ENCODE peak calls at places on chromosome 9, in five cellular contexts. One of them, this sample, is unnamed.
A peak's percentile ranks its signal among the peaks of the same experiment; 100 is the strongest.

GRCh38 chr9:134131471-134132207 is 4.2 kb upstream of the WDR5 start:
- DNase-seq in astrocyte: no peak
- DNase-seq in MCF 10A: no peak
- DNase-seq in retinal pigment epithelial cell: no peak
- DNase-seq in A549: no peak
- DNase-seq in this sample: no peak

GRCh38 chr9:85344901-85345300 is 396.9 kb downstream of the AGTPBP1 start:
- DNase-seq in A549: no peak
- DNase-seq in MCF 10A: peak; percentile 6
- DNase-seq in retinal pigment epithelial cell: no peak
- DNase-seq in astrocyte: no peak
- DNase-seq in this sample: no peak

GRCh38 chr9:106752581-106752980 is 110.4 kb upstream of the ZNF462 start:
- DNase-seq in astrocyte: no peak
- DNase-seq in MCF 10A: no peak
- DNase-seq in A549: no peak
- DNase-seq in retinal pigment epithelial cell: peak; percentile 48
- DNase-seq in this sample: no peak

GRCh38 chr9:100324594-100325200 is 28.0 kb downstream of the TEX10 start:
- DNase-seq in MCF 10A: peak; percentile 13
- DNase-seq in astrocyte: peak; percentile 46
- DNase-seq in A549: peak; percentile 12
- DNase-seq in retinal pigment epithelial cell: no peak
- DNase-seq in this sample: peak; percentile 76

GRCh38 chr9:27183701-27184100 is 74.7 kb downstream of the TEK start:
- DNase-seq in astrocyte: peak; percentile 21
- DNase-seq in retinal pigment epithelial cell: no peak
- DNase-seq in A549: no peak
- DNase-seq in MCF 10A: peak; percentile 83
- DNase-seq in this sample: peak; percentile 26

GRCh38 chr9:91882628-91883027 is 67.4 kb downstream of the ROR2 start:
- DNase-seq in astrocyte: no peak
- DNase-seq in MCF 10A: peak; percentile 43
- DNase-seq in retinal pigment epithelial cell: no peak
- DNase-seq in A549: no peak
- DNase-seq in this sample: no peak

GRCh38 chr9:132977626-132978450 is 656 bp upstream of the GFI1B start:
- DNase-seq in retinal pigment epithelial cell: no peak
- DNase-seq in astrocyte: no peak
- DNase-seq in A549: peak; percentile 83
- DNase-seq in MCF 10A: peak; percentile 62
- DNase-seq in this sample: peak; percentile 47

GRCh38 chr9:5870691-5871090 is 20.0 kb upstream of the MLANA start:
- DNase-seq in retinal pigment epithelial cell: peak; percentile 87
- DNase-seq in astrocyte: no peak
- DNase-seq in A549: no peak
- DNase-seq in MCF 10A: peak; percentile 26
- DNase-seq in this sample: no peak

GRCh38 chr9:99105152-99106043 is 485 bp downstream of the TGFBR1 start:
- DNase-seq in A549: peak; percentile 69
- DNase-seq in retinal pigment epithelial cell: no peak
- DNase-seq in astrocyte: peak; percentile 81
- DNase-seq in MCF 10A: peak; percentile 72
- DNase-seq in this sample: peak; percentile 75

DNA sequence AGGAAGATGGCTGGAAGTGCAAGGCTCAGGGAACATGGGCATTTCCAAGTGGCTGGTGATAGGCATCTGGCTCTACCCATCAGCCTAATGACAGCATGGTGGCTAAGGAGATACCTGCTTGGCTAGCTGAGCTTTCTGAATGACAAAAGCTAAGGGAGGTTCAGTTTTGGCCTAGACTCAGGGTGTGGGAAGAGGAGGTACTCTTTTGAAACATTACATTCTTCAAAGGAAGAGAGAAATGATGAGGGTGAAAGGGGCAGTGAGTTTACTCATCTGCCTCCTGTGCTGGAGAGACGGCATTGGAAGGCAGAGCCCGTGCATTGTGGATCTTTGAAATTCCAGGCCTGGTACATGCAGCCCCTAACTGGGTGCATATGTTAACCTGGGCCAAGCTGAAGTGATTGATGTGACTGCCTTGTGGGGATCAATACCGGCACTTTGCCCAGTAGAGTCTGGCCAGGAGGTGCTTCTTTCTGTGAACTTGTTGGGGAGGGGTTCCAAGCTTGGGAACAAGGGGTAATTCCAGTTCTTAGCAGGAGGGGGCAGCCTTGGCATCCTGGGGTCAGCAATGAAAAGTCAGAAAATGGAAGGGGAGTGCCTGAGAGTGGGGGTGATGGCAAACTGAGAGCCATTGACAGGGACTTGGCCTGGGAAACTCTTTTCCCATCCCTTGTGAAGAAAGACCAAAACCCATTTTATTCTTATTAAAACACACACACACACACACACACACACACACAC is 108.6 kb downstream of the ACER2 start:
- DNase-seq in MCF 10A: peak; percentile 20
- DNase-seq in astrocyte: no peak
- DNase-seq in A549: no peak
- DNase-seq in retinal pigment epithelial cell: no peak
- DNase-seq in this sample: no peak
- TF ChIP-seq CTCF in MCF 10A: no peak
- TF ChIP-seq CTCF in astrocyte: no peak
- TF ChIP-seq CTCF in A549: no peak
- TF ChIP-seq CTCF in retinal pigment epithelial cell: peak; percentile 53
- TF ChIP-seq CTCF in this sample: peak; percentile 43

GRCh38 chr9:14730367-14730958 is 7.9 kb upstream of the CER1 start:
- DNase-seq in A549: no peak
- DNase-seq in MCF 10A: no peak
- DNase-seq in astrocyte: no peak
- DNase-seq in retinal pigment epithelial cell: no peak
- DNase-seq in this sample: no peak
- TF ChIP-seq CTCF in A549: no peak
- TF ChIP-seq CTCF in MCF 10A: no peak
- TF ChIP-seq CTCF in astrocyte: no peak
- TF ChIP-seq CTCF in retinal pigment epithelial cell: no peak
- TF ChIP-seq CTCF in this sample: no peak

DNA sequence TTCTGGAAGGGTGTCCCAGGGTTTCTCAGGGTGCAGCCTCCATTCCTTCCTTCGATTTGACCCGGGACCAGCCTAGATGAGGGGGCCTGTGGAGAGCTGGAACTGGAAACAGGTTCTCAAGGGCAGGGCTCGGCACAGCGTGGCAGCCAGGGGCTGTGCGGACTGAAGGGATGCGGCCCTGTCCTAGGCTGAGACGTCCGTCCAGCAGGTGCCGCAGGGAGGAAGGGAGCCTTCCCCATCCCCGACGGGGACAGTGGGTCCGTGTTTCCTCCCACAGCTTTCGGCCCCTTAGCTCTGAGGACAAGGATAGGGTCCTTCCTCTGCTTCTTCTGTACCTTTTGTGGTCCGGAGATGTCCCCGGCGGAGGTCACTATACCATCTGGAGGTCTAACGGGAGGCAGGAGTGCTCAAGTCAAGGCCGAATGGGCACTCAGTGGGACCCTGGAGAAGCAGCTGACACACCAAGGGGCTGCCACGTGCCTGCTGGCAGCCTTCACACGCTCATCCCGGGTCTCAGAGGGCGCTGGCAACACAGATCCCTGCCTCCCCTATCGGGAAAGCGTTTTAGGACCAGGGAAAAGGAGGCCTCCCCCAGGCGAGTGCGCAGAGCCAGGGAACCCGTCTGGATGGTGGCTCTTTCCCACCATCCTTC is 49.9 kb downstream of the USP20 start:
- DNase-seq in A549: no peak
- DNase-seq in MCF 10A: peak; percentile 23
- DNase-seq in astrocyte: no peak
- DNase-seq in retinal pigment epithelial cell: no peak
- DNase-seq in this sample: no peak
- TF ChIP-seq CTCF in A549: no peak
- TF ChIP-seq CTCF in MCF 10A: no peak
- TF ChIP-seq CTCF in astrocyte: no peak
- TF ChIP-seq CTCF in retinal pigment epithelial cell: peak; percentile 23
- TF ChIP-seq CTCF in this sample: no peak

GRCh38 chr9:21904776-21905175 is 89.4 kb downstream of the CDKN2A start:
- DNase-seq in retinal pigment epithelial cell: no peak
- DNase-seq in MCF 10A: no peak
- DNase-seq in A549: no peak
- DNase-seq in astrocyte: no peak
- DNase-seq in this sample: no peak
- TF ChIP-seq CTCF in retinal pigment epithelial cell: peak; percentile 20
- TF ChIP-seq CTCF in MCF 10A: no peak
- TF ChIP-seq CTCF in A549: no peak
- TF ChIP-seq CTCF in astrocyte: peak; percentile 15
- TF ChIP-seq CTCF in this sample: peak; percentile 4

DNA sequence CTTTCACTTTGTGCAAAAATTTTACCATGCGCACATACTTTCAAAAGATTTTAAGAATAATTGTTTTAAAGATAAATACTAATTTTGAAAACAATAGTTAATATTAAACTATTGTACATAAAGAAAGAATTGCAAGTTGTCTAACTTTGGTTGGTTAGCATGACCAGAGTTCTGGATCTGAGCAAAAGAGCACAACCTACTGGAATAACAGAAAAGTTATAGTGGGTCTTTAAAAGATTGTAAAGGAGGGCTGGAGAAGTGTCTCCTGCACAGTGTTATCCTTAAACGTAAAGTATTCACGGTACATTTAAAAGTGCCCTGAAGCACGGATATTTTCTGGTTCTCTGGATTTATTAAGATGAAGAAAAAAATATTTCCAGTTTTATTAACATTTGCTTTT is 70.6 kb downstream of the GLIS3 start:
- DNase-seq in A549: no peak
- DNase-seq in retinal pigment epithelial cell: no peak
- DNase-seq in astrocyte: no peak
- DNase-seq in MCF 10A: no peak
- DNase-seq in this sample: no peak
- TF ChIP-seq CTCF in A549: peak; percentile 35
- TF ChIP-seq CTCF in retinal pigment epithelial cell: no peak
- TF ChIP-seq CTCF in astrocyte: no peak
- TF ChIP-seq CTCF in MCF 10A: no peak
- TF ChIP-seq CTCF in this sample: peak; percentile 8